ENCODE peak calls at places on chromosome 3, in nine cellular contexts. R is brain microvascular endothelial cell, E is AG10803, N is kidney epithelial cell, T is upper lobe of right lung, A is WTC11, W is HCT116, K is left lung, O is cardiac muscle cell. F is an unnamed sample.

GRCh38 chr3:157844770-157845522 is 261.3 kb downstream of the SHOX2 start:
- DNase-seq in R (no peak), E (peak), N (no peak), T (no peak), A (no peak), W (no peak), K (no peak), O (no peak), F (no peak)

GRCh38 chr3:25661694-25662455 is 2.8 kb downstream of the TOP2B start:
- DNase-seq in R (no peak), E (peak), N (no peak), T (no peak), A (no peak), W (no peak), K (no peak), O (peak), F (no peak)

GRCh38 chr3:72380193-72380592 is 468.1 kb downstream of the SHQ1 start:
- DNase-seq in R (peak), E (peak), N (no peak), T (no peak), A (no peak), W (no peak), K (no peak), O (no peak), F (no peak)

GRCh38 chr3:187811580-187812250 is 66.4 kb upstream of the BCL6 start:
- DNase-seq in R (peak), E (peak), N (peak), T (no peak), A (no peak), W (no peak), K (no peak), O (no peak), F (no peak)

GRCh38 chr3:113212155-113212844 is 943 bp downstream of the BOC start:
- DNase-seq in R (no peak), E (peak), N (no peak), T (no peak), A (peak), W (no peak), K (no peak), O (peak), F (no peak)

GRCh38 chr3:31733234-31733667 is 200.5 kb downstream of the STT3B start:
- DNase-seq in R (no peak), E (no peak), N (no peak), T (no peak), A (no peak), W (no peak), K (no peak), O (no peak), F (no peak)

GRCh38 chr3:58487140-58487886 is 4.6 kb upstream of the KCTD6 start:
- DNase-seq in R (peak), E (peak), N (no peak), T (no peak), A (no peak), W (peak), K (peak), O (no peak), F (no peak)

GRCh38 chr3:112734718-112735350 is 93.9 kb upstream of the CCDC80 start:
- DNase-seq in R (peak), E (peak), N (no peak), T (no peak), A (peak), W (peak), K (peak), O (peak), F (peak)

GRCh38 chr3:187739125-187739560 is 6.1 kb downstream of the BCL6 start:
- DNase-seq in R (no peak), E (no peak), N (no peak), T (no peak), A (peak), W (no peak), K (no peak), O (no peak), F (no peak)

GRCh38 chr3:100590114-100590839 is 19.1 kb upstream of the ADGRG7 start:
- DNase-seq in R (peak), E (peak), N (peak), T (no peak), A (peak), W (peak), K (no peak), O (peak), F (no peak)

GRCh38 chr3:127395663-127396320 is 107.9 kb upstream of the PRR20G start:
- DNase-seq in R (no peak), E (no peak), N (no peak), T (peak), A (no peak), W (no peak), K (no peak), O (no peak), F (no peak)

GRCh38 chr3:39378092-39378491 is 5.1 kb upstream of the SLC25A38 start:
- DNase-seq in R (peak), E (peak), N (no peak), T (no peak), A (peak), W (peak), K (no peak), O (peak), F (no peak)

GRCh38 chr3:124606180-124606579 is 124.1 kb upstream of the UMPS start:
- DNase-seq in R (no peak), E (no peak), N (no peak), T (no peak), A (no peak), W (no peak), K (no peak), O (peak), F (no peak)

GRCh38 chr3:117892431-117892841 is 1142.2 kb downstream of the IGSF11 start:
- DNase-seq in R (no peak), E (peak), N (peak), T (no peak), A (no peak), W (no peak), K (no peak), O (no peak), F (no peak)

GRCh38 chr3:83515123-83515522 is 1443.7 kb upstream of the CADM2 start:
- DNase-seq in R (no peak), E (no peak), N (no peak), T (no peak), A (no peak), W (no peak), K (no peak), O (no peak), F (no peak)

GRCh38 chr3:98012974-98013373 is 22.1 kb downstream of the GABRR3 start:
- DNase-seq in R (no peak), E (peak), N (no peak), T (no peak), A (no peak), W (no peak), K (no peak), O (no peak), F (no peak)

GRCh38 chr3:50350213-50350526 is 405 bp downstream of the NPRL2 start:
- DNase-seq in R (no peak), E (no peak), N (no peak), T (no peak), A (no peak), W (no peak), K (no peak), O (no peak), F (no peak)

GRCh38 chr3:101950510-101950909 is 101.2 kb downstream of the NFKBIZ start:
- DNase-seq in R (peak), E (peak), N (peak), T (no peak), A (no peak), W (no peak), K (no peak), O (no peak), F (no peak)

GRCh38 chr3:193314161-193314560 is 64.4 kb downstream of the ATP13A5 start:
- DNase-seq in R (no peak), E (no peak), N (no peak), T (no peak), A (no peak), W (no peak), K (no peak), O (no peak), F (no peak)
- TF ChIP-seq CTCF in R (peak), E (peak), N (peak), T (no peak), A (no peak), W (peak), K (no peak), O (no peak), F (no peak)

GRCh38 chr3:126314305-126315082 is 42.7 kb downstream of the KLF15 start:
- DNase-seq in R (no peak), E (no peak), N (no peak), T (no peak), A (no peak), W (no peak), K (no peak), O (no peak), F (no peak)
- TF ChIP-seq CTCF in R (no peak), E (no peak), N (no peak), T (no peak), A (no peak), W (no peak), K (no peak), O (no peak), F (no peak)

GRCh38 chr3:120622870-120623718 is 27.0 kb downstream of the NDUFB4 start:
- DNase-seq in R (peak), E (peak), N (no peak), T (no peak), A (peak), W (peak), K (no peak), O (no peak), F (no peak)
- TF ChIP-seq CTCF in R (peak), E (peak), N (peak), T (peak), A (peak), W (peak), K (no peak), O (no peak), F (no peak)

GRCh38 chr3:55549172-55549571 is 62.1 kb upstream of the WNT5A start:
- DNase-seq in R (no peak), E (peak), N (no peak), T (no peak), A (no peak), W (no peak), K (no peak), O (peak), F (no peak)
- TF ChIP-seq CTCF in R (peak), E (peak), N (no peak), T (no peak), A (no peak), W (no peak), K (no peak), O (no peak), F (no peak)

GRCh38 chr3:142152349-142152748 is 3.0 kb upstream of the TFDP2 start:
- DNase-seq in R (no peak), E (no peak), N (no peak), T (no peak), A (peak), W (no peak), K (no peak), O (peak), F (no peak)

GRCh38 chr3:142150271-142150670 is 927 bp upstream of the TFDP2 start:
- DNase-seq in R (no peak), E (no peak), N (no peak), T (no peak), A (no peak), W (no peak), K (no peak), O (no peak), F (no peak)

GRCh38 chr3:142151240-142151639 is 1.9 kb upstream of the TFDP2 start:
- DNase-seq in R (no peak), E (no peak), N (no peak), T (no peak), A (no peak), W (no peak), K (no peak), O (no peak), F (no peak)

GRCh38 chr3:142151828-142152227 is 2.5 kb upstream of the TFDP2 start:
- DNase-seq in R (no peak), E (no peak), N (no peak), T (no peak), A (no peak), W (no peak), K (no peak), O (no peak), F (no peak)

DNA sequence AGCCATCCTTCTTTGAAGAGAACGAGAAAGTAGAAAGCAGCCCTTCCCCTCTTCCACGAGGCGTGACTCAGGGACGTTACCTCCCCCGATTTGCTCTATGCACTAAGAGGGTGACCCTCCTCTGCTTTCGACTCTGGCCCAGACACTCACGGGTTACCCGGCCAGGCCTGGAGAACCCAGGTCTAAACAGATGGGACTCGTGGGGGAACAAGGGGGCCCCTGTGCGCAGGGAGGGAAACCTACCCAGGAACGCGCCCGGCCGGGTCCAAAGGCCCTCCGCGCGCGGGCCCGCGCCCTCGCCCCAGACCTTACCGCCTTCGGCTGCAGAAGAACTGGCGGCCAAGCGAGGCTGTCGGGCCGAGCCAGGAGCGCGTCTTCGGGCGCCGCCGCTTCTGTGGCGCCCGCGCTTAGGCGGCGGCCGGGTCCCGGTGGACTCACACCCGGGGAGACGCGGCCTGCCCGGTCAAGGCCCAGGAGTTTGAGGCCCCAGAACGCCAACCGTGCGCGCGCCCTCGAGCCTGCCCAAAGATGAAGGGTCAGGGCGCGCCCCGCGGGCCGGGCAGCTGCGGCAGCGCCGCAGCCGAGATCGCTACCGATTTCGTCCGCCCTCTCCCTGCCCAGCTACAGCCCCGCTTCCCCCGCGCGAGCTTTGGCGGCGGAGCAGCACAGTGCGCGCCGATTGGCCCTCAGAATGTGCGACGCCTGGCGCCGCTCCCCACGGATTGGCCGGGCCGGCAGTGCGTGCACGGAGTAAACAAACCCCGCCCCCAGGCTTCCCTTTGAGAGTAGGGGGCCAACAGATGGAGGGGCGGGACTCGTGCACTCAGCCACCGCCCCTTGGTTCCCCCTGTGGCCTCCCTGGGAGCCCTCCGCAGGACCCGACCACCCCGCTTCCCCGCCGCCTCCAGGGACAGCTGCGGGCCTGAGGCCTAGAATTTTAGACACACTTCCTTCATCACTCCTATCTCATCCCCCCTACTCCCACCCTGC is at the start of gene TFDP2:
- DNase-seq in R (peak), E (peak), N (no peak), T (peak), A (peak), W (peak), K (peak), O (peak), F (peak)
- TF ChIP-seq CTCF in R (no peak), E (no peak), N (no peak), T (no peak), A (no peak), W (no peak), K (no peak), O (no peak), F (no peak)

GRCh38 chr3:16600771-16601538 is 4.3 kb downstream of the DAZL start:
- DNase-seq in R (peak), E (peak), N (peak), T (peak), A (peak), W (peak), K (peak), O (peak), F (peak)

GRCh38 chr3:16589867-16590624 is 15.2 kb downstream of the DAZL start:
- DNase-seq in R (no peak), E (no peak), N (no peak), T (no peak), A (no peak), W (no peak), K (no peak), O (no peak), F (no peak)

GRCh38 chr3:16599694-16600093 is 5.5 kb downstream of the DAZL start:
- DNase-seq in R (no peak), E (no peak), N (no peak), T (no peak), A (no peak), W (no peak), K (no peak), O (no peak), F (no peak)

GRCh38 chr3:16596352-16597032 is 8.7 kb downstream of the DAZL start:
- DNase-seq in R (no peak), E (no peak), N (no peak), T (no peak), A (no peak), W (no peak), K (no peak), O (no peak), F (no peak)

GRCh38 chr3:16595778-16596177 is 9.4 kb downstream of the DAZL start:
- DNase-seq in R (no peak), E (no peak), N (no peak), T (no peak), A (no peak), W (no peak), K (no peak), O (no peak), F (no peak)
- TF ChIP-seq CTCF in R (no peak), E (no peak), N (no peak), T (no peak), A (no peak), W (no peak), K (no peak), O (no peak), F (no peak)

GRCh38 chr3:141575879-141576743 is 89.3 kb downstream of the RASA2 start:
- DNase-seq in R (no peak), E (peak), N (no peak), T (no peak), A (no peak), W (no peak), K (no peak), O (peak), F (no peak)
- TF ChIP-seq CTCF in R (peak), E (peak), N (peak), T (peak), A (no peak), W (peak), K (peak), O (peak), F (no peak)

DNA sequence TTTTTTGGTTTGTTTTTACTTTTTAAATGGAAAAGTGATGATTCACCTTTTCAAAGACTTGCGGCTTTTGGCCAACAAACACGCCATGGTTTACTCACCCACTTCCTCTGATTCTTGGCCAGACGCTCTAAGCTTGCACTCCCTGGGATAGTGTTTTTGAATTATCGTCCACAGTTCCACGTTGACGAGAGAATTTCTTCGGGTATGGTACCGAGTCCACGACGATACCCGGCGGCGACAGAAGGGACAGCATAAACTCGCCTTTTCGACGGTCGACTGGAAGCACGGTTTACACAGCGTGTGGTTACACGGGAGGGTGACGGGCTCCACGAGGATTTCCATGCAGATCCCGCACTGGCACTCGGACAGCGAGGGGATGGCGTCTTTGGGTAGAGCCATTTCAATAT is 790 bp downstream of the RNF168 start:
- DNase-seq in R (peak), E (peak), N (peak), T (peak), A (no peak), W (no peak), K (peak), O (peak), F (no peak)
- TF ChIP-seq CTCF in R (no peak), E (no peak), N (no peak), T (no peak), A (no peak), W (no peak), K (no peak), O (no peak), F (no peak)

GRCh38 chr3:88220126-88220525 is 70.4 kb downstream of the C3orf38 start:
- DNase-seq in R (no peak), E (no peak), N (no peak), T (no peak), A (no peak), W (no peak), K (no peak), O (no peak), F (no peak)

GRCh38 chr3:88222343-88222742 is 72.6 kb downstream of the C3orf38 start:
- DNase-seq in R (no peak), E (no peak), N (no peak), T (no peak), A (no peak), W (no peak), K (no peak), O (no peak), F (no peak)

GRCh38 chr3:88221726-88222125 is 72.0 kb downstream of the C3orf38 start:
- DNase-seq in R (no peak), E (no peak), N (no peak), T (no peak), A (no peak), W (no peak), K (no peak), O (no peak), F (no peak)

GRCh38 chr3:88219138-88219792 is 69.5 kb downstream of the C3orf38 start:
- DNase-seq in R (peak), E (peak), N (peak), T (no peak), A (peak), W (no peak), K (peak), O (peak), F (no peak)
- TF ChIP-seq CTCF in R (peak), E (peak), N (peak), T (peak), A (peak), W (peak), K (no peak), O (peak), F (no peak)

DNA sequence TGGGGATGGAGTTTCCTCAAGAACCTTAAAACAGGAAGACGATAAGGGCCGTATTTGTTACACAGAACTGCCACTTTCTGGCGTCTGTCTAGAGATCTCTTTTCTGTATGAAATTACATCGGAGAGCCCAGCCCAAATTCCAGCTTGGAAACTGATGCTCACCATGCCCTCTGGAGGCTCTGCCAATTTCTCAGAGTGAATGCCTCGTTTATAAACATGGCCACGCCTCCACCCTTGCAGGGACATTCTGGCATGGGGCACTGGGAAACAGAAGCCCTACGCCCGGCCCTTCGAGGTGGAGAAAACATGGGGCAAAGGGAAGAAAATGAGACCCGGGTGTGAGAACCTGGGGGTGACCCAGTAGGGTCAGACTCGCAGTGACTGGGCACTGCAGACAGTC is 53.4 kb upstream of the SEC13 start:
- DNase-seq in R (no peak), E (no peak), N (no peak), T (no peak), A (no peak), W (no peak), K (no peak), O (no peak), F (no peak)
- TF ChIP-seq CTCF in R (no peak), E (no peak), N (no peak), T (no peak), A (no peak), W (peak), K (no peak), O (no peak), F (no peak)